ENCODE peak calls at places on chromosomes 6 and 20, in eight cellular contexts. E is right atrium auricular region; Z is GM23248; X is SK-N-SH; Y is HCT116; M is right lobe of liver; Q is CD4-positive, CD25-positive, alpha-beta regulatory T cell; C is WERI-Rb-1. S is an unnamed sample.

GRCh38 chr6:128882991-128883571 is at the start of gene LAMA2:
- DNase-seq in E (peak), Z (peak), X (peak), Y (no peak), M (peak), Q (no peak), C (no peak), S (peak)

GRCh38 chr6:4510317-4510716 is 265.9 kb upstream of the CDYL start:
- DNase-seq in E (no peak), Z (no peak), X (no peak), Y (no peak), M (no peak), Q (no peak), C (no peak), S (no peak)

GRCh38 chr6:41426438-41426851 is 91.0 kb downstream of the NCR2 start:
- DNase-seq in E (no peak), Z (peak), X (no peak), Y (no peak), M (no peak), Q (peak), C (no peak), S (no peak)

GRCh38 chr6:5175195-5175594 is 85.6 kb downstream of the LYRM4 start:
- DNase-seq in E (no peak), Z (peak), X (no peak), Y (no peak), M (no peak), Q (no peak), C (peak), S (no peak)

GRCh38 chr6:13733178-13733851 is 21.7 kb upstream of the RANBP9 start:
- DNase-seq in E (peak), Z (peak), X (no peak), Y (no peak), M (peak), Q (no peak), C (no peak), S (peak)

GRCh38 chr20:62064788-62065668 is 653 bp downstream of the TAF4 start:
- DNase-seq in E (no peak), Z (peak), X (peak), Y (no peak), M (peak), Q (no peak), C (no peak), S (no peak)

GRCh38 chr20:63628246-63628975 is 1.5 kb upstream of the GMEB2 start:
- DNase-seq in E (peak), Z (peak), X (peak), Y (peak), M (peak), Q (peak), C (peak), S (peak)

GRCh38 chr20:35297153-35297552 is 4.9 kb upstream of the FAM83C start:
- DNase-seq in E (no peak), Z (no peak), X (no peak), Y (no peak), M (no peak), Q (no peak), C (no peak), S (no peak)

GRCh38 chr20:59948828-59949720 is 8.9 kb downstream of the FAM217B start:
- DNase-seq in E (no peak), Z (peak), X (peak), Y (peak), M (no peak), Q (peak), C (no peak), S (no peak)

GRCh38 chr20:63182946-63183415 is 33.0 kb downstream of the YTHDF1 start:
- DNase-seq in E (no peak), Z (no peak), X (no peak), Y (no peak), M (no peak), Q (no peak), C (no peak), S (no peak)

GRCh38 chr6:15398657-15399287 is 152.9 kb downstream of the JARID2 start:
- DNase-seq in E (no peak), Z (no peak), X (no peak), Y (no peak), M (no peak), Q (peak), C (no peak), S (no peak)
- H3K4me3 ChIP-seq in E (no peak), Z (no peak), X (no peak), Y (no peak), M (no peak), Q (peak), C (no peak), S (no peak)

GRCh38 chr6:90214461-90214860 is 82.2 kb downstream of the BACH2 start:
- DNase-seq in E (no peak), Z (no peak), X (no peak), Y (no peak), M (no peak), Q (no peak), C (no peak), S (no peak)
- H3K27ac ChIP-seq in E (no peak), Z (no peak), X (no peak), Y (no peak), M (no peak), Q (no peak), C (no peak), S (no peak)

DNA sequence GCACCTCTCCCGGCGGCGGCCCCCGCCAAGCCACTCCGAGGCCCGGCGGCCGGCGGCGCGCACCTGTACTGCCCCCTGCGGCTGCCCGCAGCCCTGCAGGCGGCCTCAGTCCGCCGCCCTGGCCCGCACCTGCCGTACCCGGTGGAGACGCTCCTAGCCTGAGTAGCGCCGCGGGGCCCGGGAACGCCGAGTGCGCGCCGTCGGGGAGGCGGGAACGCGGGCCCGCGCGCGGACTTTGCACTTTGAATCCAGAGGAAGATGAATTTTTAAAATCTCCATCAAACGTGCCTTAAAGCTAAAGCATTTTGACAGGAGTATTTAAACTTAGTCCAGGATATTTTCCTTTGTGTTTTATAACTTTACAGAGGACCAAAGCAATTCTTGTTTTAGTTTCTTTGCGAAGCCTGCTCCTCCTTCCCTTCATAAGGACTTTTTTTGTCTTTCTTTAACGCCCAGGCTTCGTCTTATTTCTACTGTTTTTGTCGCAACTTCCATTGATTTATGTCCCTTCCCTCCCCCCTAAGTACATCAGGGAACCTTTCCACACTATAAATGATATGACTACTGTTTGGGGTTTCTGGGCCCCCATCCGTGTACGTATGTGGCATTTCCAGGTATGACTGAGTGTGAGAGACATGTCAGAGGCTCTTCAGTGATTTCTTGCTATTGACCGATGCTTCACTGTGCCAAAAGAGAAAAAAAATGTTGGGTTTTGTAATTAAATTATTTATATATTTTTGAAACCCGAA is 2.0 kb downstream of the FOXQ1 start:
- DNase-seq in E (no peak), Z (peak), X (peak), Y (peak), M (peak), Q (peak), C (peak), S (no peak)
- H3K4me3 ChIP-seq in E (no peak), Z (no peak), X (no peak), Y (peak), M (no peak), Q (no peak), C (peak), S (no peak)

DNA sequence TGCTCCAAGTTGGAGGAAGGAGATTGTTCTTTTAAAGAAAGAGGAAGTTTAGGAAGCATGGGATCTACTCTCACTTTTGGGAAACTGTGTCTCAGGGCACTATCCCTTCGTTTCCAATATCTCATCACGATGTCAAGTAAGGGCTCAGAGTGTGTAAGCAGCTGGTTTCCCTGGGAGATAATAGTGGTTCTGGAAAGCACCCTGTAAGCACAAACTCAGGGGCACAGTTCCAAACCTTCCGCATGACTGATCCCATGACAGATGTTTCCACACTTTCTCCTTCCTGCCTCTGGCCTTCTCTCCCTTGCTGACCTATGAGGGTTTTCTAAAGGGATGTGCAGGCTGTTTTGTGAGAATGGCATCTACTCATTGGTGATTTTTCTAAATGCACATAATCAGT is 33.9 kb downstream of the ADTRP start:
- DNase-seq in E (peak), Z (peak), X (no peak), Y (no peak), M (no peak), Q (no peak), C (no peak), S (peak)
- H3K27ac ChIP-seq in E (peak), Z (no peak), X (no peak), Y (no peak), M (no peak), Q (no peak), C (no peak), S (peak)

S was measured in adrenal gland.